ENCODE peak calls at places on chromosomes 12 and 14, in eight cellular contexts. O, F, D, X, P, Y, E and R are unnamed samples.

GRCh38 chr14:71454513-71455332 is 477.5 kb upstream of the RGS6 start:
- DNase-seq in O (no peak), F (no peak), D (no peak), X (no peak), P (no peak), Y (no peak), E (no peak), R (no peak)

GRCh38 chr12:51449569-51450246 is 25.1 kb downstream of the SLC4A8 start:
- DNase-seq in O (peak), F (no peak), D (peak), X (no peak), P (peak), Y (no peak), E (no peak), R (no peak)

GRCh38 chr12:2605301-2605700 is 189.5 kb upstream of the FKBP4 start:
- DNase-seq in O (no peak), F (no peak), D (no peak), X (no peak), P (no peak), Y (no peak), E (no peak), R (no peak)

GRCh38 chr14:89308232-89308959 is 108.6 kb downstream of the FOXN3 start:
- DNase-seq in O (no peak), F (no peak), D (no peak), X (no peak), P (no peak), Y (no peak), E (no peak), R (no peak)

GRCh38 chr14:58638231-58639205 is 756 bp downstream of the DACT1 start:
- DNase-seq in O (no peak), F (no peak), D (no peak), X (peak), P (peak), Y (peak), E (peak), R (no peak)

GRCh38 chr14:99707921-99708320 is 23.8 kb downstream of the CYP46A1 start:
- DNase-seq in O (no peak), F (no peak), D (no peak), X (no peak), P (no peak), Y (no peak), E (no peak), R (peak)

GRCh38 chr14:24425704-24426103 is 3.8 kb downstream of the CBLN3 start:
- DNase-seq in O (peak), F (no peak), D (peak), X (no peak), P (peak), Y (peak), E (no peak), R (no peak)

GRCh38 chr12:53500119-53500775 is 836 bp upstream of the TARBP2 start:
- DNase-seq in O (no peak), F (peak), D (no peak), X (no peak), P (peak), Y (peak), E (peak), R (no peak)

GRCh38 chr12:41795066-41795465 is 349.6 kb downstream of the GXYLT1 start:
- DNase-seq in O (no peak), F (no peak), D (no peak), X (no peak), P (peak), Y (no peak), E (no peak), R (no peak)

GRCh38 chr14:93011650-93012317 is 88.8 kb downstream of the CHGA start:
- DNase-seq in O (no peak), F (no peak), D (no peak), X (no peak), P (no peak), Y (no peak), E (no peak), R (no peak)

GRCh38 chr14:44462372-44462771 is 44.7 kb downstream of the FSCB start:
- DNase-seq in O (no peak), F (no peak), D (no peak), X (no peak), P (no peak), Y (no peak), E (no peak), R (no peak)

GRCh38 chr12:47509398-47509851 is 196.4 kb downstream of the RPAP3 start:
- DNase-seq in O (peak), F (no peak), D (peak), X (no peak), P (peak), Y (peak), E (no peak), R (no peak)

GRCh38 chr12:34626363-34627157 is 604.3 kb downstream of the ALG10 start:
- DNase-seq in O (no peak), F (no peak), D (no peak), X (no peak), P (no peak), Y (no peak), E (no peak), R (no peak)

DNA sequence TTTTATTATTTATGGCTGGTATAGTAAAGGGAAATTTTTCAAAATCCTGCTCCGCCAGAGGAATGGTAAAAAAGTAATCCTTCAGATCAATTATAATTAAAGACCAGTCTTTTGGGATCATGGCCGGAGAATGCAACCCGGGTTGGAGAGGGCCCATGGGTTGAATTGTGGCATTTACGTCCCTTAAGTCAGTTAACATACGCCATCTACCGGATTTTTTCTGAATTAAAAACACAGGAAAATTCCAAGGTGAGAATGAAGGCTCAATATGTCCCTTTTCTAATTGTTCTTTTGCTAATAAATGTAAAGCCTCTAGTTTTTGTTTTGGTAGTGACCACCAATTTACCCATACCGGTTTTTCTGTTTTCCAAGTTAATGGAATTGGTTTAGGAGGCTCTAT is 602.8 kb downstream of the ALG10 start:
- DNase-seq in O (no peak), F (no peak), D (no peak), X (no peak), P (no peak), Y (no peak), E (no peak), R (no peak)
- TF ChIP-seq CTCF in O (peak), F (peak), D (peak), X (no peak), P (no peak), Y (no peak), E (peak), R (peak)

DNA sequence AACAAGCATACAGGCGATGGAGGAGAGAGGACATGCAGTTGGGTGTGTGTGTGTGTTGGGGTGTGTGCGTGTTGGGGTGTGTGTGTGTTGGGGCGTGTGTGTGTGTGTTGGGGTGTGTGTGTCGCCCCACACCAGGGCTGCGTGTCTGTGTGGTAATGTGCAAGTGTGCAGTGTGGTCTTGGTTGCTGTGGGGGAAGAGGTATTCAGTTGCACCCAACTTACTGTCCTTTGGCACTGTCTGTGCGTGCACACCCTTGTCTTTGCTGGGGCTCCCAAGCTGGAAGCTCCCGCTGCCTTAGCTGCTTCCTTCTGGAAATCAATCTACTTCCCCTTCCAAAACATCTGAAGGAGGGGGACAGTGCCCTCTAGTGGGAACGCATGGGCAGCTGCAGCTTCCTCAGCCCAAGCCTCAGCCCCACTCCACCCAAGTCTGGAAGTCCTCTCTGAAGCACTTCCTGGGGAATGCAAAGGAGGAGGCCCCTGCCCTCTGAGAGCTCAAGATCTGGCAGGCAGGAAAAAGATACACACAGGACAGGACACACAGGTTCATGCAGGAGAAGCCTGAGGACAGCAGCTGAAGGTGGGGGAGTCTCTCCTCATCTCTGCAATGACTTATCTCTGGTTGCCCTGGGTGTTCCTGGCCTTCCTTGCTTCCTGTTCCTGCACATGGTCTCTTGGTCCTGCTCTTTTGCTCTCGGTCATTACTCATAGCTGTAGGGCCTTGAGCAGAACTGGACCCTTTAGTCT is 13.1 kb downstream of the ASIC1 start:
- DNase-seq in O (no peak), F (peak), D (no peak), X (peak), P (peak), Y (peak), E (peak), R (peak)
- TF ChIP-seq CTCF in O (peak), F (peak), D (peak), X (peak), P (peak), Y (no peak), E (peak), R (peak)

GRCh38 chr12:102568151-102568815 is 87.9 kb upstream of the IGF1 start:
- DNase-seq in O (no peak), F (no peak), D (no peak), X (no peak), P (no peak), Y (no peak), E (no peak), R (no peak)

GRCh38 chr12:102569803-102570202 is 89.4 kb upstream of the IGF1 start:
- DNase-seq in O (no peak), F (no peak), D (no peak), X (no peak), P (no peak), Y (no peak), E (no peak), R (no peak)

GRCh38 chr12:102564026-102564425 is 83.7 kb upstream of the IGF1 start:
- DNase-seq in O (no peak), F (no peak), D (no peak), X (no peak), P (no peak), Y (no peak), E (no peak), R (no peak)

GRCh38 chr12:102565555-102565954 is 85.2 kb upstream of the IGF1 start:
- DNase-seq in O (no peak), F (no peak), D (no peak), X (no peak), P (no peak), Y (no peak), E (no peak), R (no peak)

DNA sequence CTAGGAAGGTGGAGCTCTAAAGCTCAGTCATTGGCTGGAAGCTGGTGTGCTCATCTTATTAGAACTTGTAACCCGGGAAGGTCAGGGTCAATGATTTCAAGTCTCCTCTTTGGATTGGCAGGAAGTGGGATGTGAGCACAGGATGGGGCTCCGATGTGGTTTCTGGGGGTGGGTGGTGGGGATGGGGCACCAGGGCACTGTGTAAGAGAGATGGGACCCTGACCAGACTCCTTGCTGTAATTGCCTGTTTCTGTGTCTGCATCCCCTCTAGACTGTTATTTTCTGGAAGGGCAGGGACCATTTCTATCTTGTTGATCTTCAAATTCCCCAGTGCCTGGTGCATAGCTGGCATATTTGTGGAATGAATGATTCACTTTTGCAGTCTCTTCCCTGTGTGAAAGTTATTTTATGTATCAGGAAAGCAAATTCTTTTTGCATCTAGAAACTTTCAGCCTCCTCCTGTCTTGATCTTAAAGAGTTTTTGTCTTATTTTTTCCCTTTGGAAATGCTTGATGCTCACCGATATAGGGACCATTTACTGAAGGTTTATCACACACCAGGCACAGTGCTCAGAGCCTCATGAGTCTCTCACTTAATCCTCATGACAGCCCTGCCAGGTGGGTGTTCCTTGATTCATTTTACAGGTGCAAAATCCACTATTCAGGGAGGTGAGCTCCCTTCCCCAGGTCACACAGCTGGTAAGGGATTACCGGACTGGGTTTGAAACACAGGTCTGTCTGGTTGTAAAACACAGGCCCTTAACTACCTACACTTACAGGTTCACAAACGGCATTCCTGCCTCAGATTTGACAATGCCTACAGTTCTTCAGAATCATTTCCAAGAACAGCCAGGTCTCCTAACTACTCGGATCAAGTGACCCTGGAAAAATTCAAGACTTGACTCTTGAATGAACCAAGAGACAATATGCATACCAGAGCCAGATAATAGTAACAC is 86.9 kb upstream of the IGF1 start:
- DNase-seq in O (peak), F (no peak), D (no peak), X (no peak), P (peak), Y (peak), E (no peak), R (no peak)
- TF ChIP-seq CTCF in O (no peak), F (no peak), D (no peak), X (no peak), P (no peak), Y (no peak), E (no peak), R (no peak)

GRCh38 chr14:94412671-94413638 is 24.6 kb upstream of the SERPINA1 start:
- DNase-seq in O (no peak), F (no peak), D (peak), X (no peak), P (no peak), Y (peak), E (no peak), R (no peak)
- TF ChIP-seq CTCF in O (peak), F (peak), D (peak), X (no peak), P (peak), Y (peak), E (no peak), R (no peak)

GRCh38 chr14:100709252-100709955 is 17.3 kb upstream of the DLK1 start:
- DNase-seq in O (no peak), F (no peak), D (no peak), X (no peak), P (peak), Y (peak), E (peak), R (no peak)
- TF ChIP-seq CTCF in O (no peak), F (peak), D (peak), X (peak), P (peak), Y (peak), E (peak), R (no peak)